ENCODE peak calls at places on chromosome 21, in five cellular contexts. E is mammary epithelial cell, R is progenitor cell of endocrine pancreas, V is HFF-Myc, Q is cardiac fibroblast. U is an unnamed sample.

GRCh38 chr21:18298228-18298627 is 53.6 kb downstream of the CHODL start:
- DNase-seq in E (no peak), R (no peak), V (no peak), Q (no peak), U (no peak)

GRCh38 chr21:45390831-45391742 is 13.9 kb upstream of the COL18A1 start:
- DNase-seq in E (no peak), R (no peak), V (no peak), Q (no peak), U (peak)

GRCh38 chr21:37503848-37504467 is 137.4 kb downstream of the DYRK1A start:
- DNase-seq in E (no peak), R (no peak), V (peak), Q (peak), U (no peak)

GRCh38 chr21:44416193-44416592 is 39.1 kb upstream of the LRRC3 start:
- DNase-seq in E (no peak), R (no peak), V (no peak), Q (no peak), U (no peak)

GRCh38 chr21:44773291-44773932 is 28.2 kb downstream of the UBE2G2 start:
- DNase-seq in E (no peak), R (no peak), V (no peak), Q (no peak), U (no peak)

GRCh38 chr21:35203093-35204021 is 154.3 kb upstream of the RUNX1 start:
- DNase-seq in E (no peak), R (no peak), V (no peak), Q (peak), U (no peak)

GRCh38 chr21:36117276-36117675 is 17.6 kb upstream of the CBR3 start:
- DNase-seq in E (no peak), R (no peak), V (no peak), Q (no peak), U (no peak)

GRCh38 chr21:37000381-37000780 is 6.1 kb upstream of the RIPPLY3 start:
- DNase-seq in E (no peak), R (no peak), V (no peak), Q (no peak), U (no peak)

GRCh38 chr21:36589352-36589971 is 109.5 kb upstream of the SIM2 start:
- DNase-seq in E (no peak), R (no peak), V (peak), Q (peak), U (no peak)

GRCh38 chr21:35529141-35529863 is 480.2 kb upstream of the RUNX1 start:
- DNase-seq in E (no peak), R (no peak), V (no peak), Q (peak), U (no peak)

GRCh38 chr21:39633770-39634181 is 21.0 kb downstream of the B3GALT5 start:
- DNase-seq in E (peak), R (no peak), V (peak), Q (peak), U (no peak)

GRCh38 chr21:32826317-32827167 is 55.0 kb upstream of the PAXBP1 start:
- DNase-seq in E (peak), R (no peak), V (peak), Q (peak), U (no peak)

GRCh38 chr21:39860600-39860999 is 6.6 kb upstream of the PCP4 start:
- DNase-seq in E (no peak), R (no peak), V (no peak), Q (no peak), U (no peak)

GRCh38 chr21:35099310-35099709 is 50.2 kb upstream of the RUNX1 start:
- DNase-seq in E (no peak), R (no peak), V (no peak), Q (no peak), U (no peak)

GRCh38 chr21:35428041-35428400 is 378.9 kb upstream of the RUNX1 start:
- DNase-seq in E (no peak), R (no peak), V (no peak), Q (peak), U (no peak)

GRCh38 chr21:34878501-34878900 is 170.6 kb downstream of the RUNX1 start:
- DNase-seq in E (no peak), R (no peak), V (no peak), Q (no peak), U (no peak)

GRCh38 chr21:38805282-38806152 is at the start of gene ETS2:
- DNase-seq in E (peak), R (peak), V (peak), Q (peak), U (peak)

GRCh38 chr21:35658242-35658641 is 402.1 kb downstream of the SETD4 start:
- DNase-seq in E (peak), R (no peak), V (peak), Q (peak), U (no peak)

GRCh38 chr21:39715804-39716397 is 29.1 kb upstream of the IGSF5 start:
- DNase-seq in E (peak), R (peak), V (no peak), Q (peak), U (peak)

GRCh38 chr21:45427331-45428271 is 22.6 kb downstream of the COL18A1 start:
- DNase-seq in E (peak), R (no peak), V (peak), Q (peak), U (no peak)

GRCh38 chr21:33399821-33400220 is 3.4 kb upstream of the IFNGR2 start:
- DNase-seq in E (no peak), R (no peak), V (no peak), Q (no peak), U (no peak)

GRCh38 chr21:33022828-33023573 is 2.7 kb upstream of the OLIG2 start:
- DNase-seq in E (no peak), R (no peak), V (no peak), Q (no peak), U (no peak)

GRCh38 chr21:34061983-34062382 is 11.4 kb upstream of the MRPS6 start:
- DNase-seq in E (no peak), R (no peak), V (no peak), Q (peak), U (no peak)

GRCh38 chr21:38590449-38590848 is 92.2 kb upstream of the ERG start:
- DNase-seq in E (no peak), R (no peak), V (no peak), Q (no peak), U (no peak)

GRCh38 chr21:14376854-14377253 is 6.1 kb downstream of the HSPA13 start:
- DNase-seq in E (no peak), R (no peak), V (no peak), Q (no peak), U (no peak)

GRCh38 chr21:17725339-17725738 is 93.8 kb downstream of the C21orf91 start:
- DNase-seq in E (no peak), R (no peak), V (no peak), Q (no peak), U (no peak)

GRCh38 chr21:14403681-14404318 is 20.9 kb upstream of the HSPA13 start:
- DNase-seq in E (peak), R (no peak), V (peak), Q (peak), U (no peak)

GRCh38 chr21:39314155-39315027 is 959 bp upstream of the BRWD1 start:
- DNase-seq in E (peak), R (peak), V (no peak), Q (peak), U (peak)

GRCh38 chr21:40685121-40685630 is 161.8 kb downstream of the DSCAM start:
- DNase-seq in E (no peak), R (no peak), V (no peak), Q (no peak), U (no peak)

GRCh38 chr21:45308211-45309068 is 20.7 kb upstream of the POFUT2 start:
- DNase-seq in E (no peak), R (no peak), V (no peak), Q (peak), U (no peak)

GRCh38 chr21:8993943-8994639 is 1527.3 kb upstream of the TPTE start:
- DNase-seq in E (no peak), R (no peak), V (no peak), Q (no peak), U (no peak)

GRCh38 chr21:30391615-30392014 is 4.2 kb upstream of the KRTAP13-1 start:
- DNase-seq in E (no peak), R (no peak), V (no peak), Q (no peak), U (no peak)

GRCh38 chr21:20040768-20041167 is 957.4 kb upstream of the NCAM2 start:
- DNase-seq in E (no peak), R (no peak), V (no peak), Q (no peak), U (no peak)
- TF ChIP-seq CTCF in E (no peak), R (peak), V (no peak), Q (no peak), U (no peak)

GRCh38 chr21:22965455-22966125 is 1967.4 kb downstream of the NCAM2 start:
- DNase-seq in E (no peak), R (no peak), V (no peak), Q (no peak), U (no peak)
- TF ChIP-seq CTCF in E (no peak), R (no peak), V (no peak), Q (no peak), U (no peak)

DNA sequence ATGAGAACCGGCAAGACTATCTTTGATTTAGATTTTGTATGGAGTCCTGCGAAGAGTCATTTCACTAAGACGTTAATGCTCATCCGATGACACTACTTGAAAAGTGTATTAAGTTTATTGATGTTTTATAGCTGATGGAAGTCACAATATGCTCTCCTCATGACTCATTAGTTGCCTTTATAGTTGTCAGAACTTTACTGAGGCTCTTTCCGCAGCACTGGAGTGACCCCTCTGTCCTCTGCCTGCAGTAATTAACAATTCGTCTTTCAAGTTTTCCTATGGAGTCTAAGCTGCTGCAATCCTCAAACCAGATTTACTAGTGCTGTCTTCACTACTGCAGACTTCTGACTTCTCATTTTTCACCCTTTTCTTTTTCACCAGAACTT is 853 bp downstream of the USP16 start:
- DNase-seq in E (peak), R (no peak), V (no peak), Q (peak), U (no peak)
- TF ChIP-seq CTCF in E (no peak), R (no peak), V (no peak), Q (no peak), U (no peak)

DNA sequence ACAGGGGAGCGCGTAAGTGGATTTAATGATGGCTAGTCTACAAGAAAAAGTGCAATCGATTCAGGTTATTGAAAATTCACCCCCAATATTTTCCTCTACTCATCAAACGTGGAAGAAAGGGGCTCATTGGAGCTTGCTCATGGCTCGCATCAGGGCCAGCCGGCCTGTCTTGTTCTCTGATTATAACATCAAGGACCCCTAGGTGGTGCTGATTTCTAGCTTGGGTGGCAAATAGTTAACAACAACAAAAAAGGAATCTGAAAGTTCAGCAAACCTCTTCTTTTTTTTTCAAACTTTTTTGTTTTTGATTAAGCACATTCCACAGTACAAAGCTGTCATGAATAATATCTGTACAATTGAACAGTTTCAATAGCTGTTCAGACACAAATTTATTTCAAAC is 35.8 kb upstream of the SOD1 start:
- DNase-seq in E (no peak), R (no peak), V (no peak), Q (no peak), U (no peak)
- TF ChIP-seq CTCF in E (no peak), R (peak), V (no peak), Q (no peak), U (no peak)

GRCh38 chr21:15894596-15894995 is 164.8 kb downstream of the USP25 start:
- DNase-seq in E (no peak), R (no peak), V (no peak), Q (peak), U (no peak)
- TF ChIP-seq CTCF in E (peak), R (peak), V (peak), Q (peak), U (peak)

DNA sequence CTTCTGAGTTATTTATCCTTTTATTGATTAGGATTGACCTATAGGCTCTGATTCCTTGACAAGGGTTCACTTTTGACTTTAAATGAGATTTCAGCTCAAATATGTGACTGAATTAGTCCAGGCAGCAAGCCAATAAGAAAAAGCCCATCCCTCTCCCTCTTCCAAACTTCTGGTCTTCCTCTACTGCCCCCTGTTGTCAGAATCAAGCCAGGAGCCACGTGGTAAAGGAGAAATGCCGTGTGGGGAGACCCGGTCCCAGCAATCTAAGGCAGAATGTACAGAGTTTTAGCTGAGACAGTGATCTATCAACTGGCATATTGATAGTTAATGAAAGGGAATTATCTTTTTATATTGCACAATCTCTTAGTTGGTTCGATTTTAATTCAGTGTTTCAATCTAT is 5.2 kb downstream of the ADAMTS5 start:
- DNase-seq in E (no peak), R (no peak), V (no peak), Q (no peak), U (no peak)
- TF ChIP-seq CTCF in E (peak), R (peak), V (peak), Q (peak), U (no peak)

DNA sequence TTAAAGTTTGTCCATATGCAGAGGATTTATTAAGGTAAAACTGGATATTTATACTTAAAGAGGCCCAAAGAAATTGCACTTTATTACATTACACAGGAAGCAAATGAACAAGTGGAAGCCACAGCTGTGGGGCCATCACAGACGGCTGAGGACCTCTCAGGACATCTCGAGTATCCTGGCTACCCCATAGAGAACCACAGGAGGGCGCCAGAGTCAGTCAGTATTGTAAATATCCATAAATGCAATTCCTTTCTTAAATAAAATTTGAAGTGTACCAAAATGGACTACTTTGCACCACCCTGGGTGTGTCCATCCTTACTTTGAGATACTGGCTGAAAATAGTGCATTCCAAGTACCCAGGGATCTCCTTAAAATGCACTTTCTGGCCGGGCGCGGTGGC is 257.2 kb downstream of the MRPL39 start:
- DNase-seq in E (no peak), R (no peak), V (no peak), Q (peak), U (no peak)
- TF ChIP-seq CTCF in E (no peak), R (peak), V (peak), Q (peak), U (no peak)

DNA sequence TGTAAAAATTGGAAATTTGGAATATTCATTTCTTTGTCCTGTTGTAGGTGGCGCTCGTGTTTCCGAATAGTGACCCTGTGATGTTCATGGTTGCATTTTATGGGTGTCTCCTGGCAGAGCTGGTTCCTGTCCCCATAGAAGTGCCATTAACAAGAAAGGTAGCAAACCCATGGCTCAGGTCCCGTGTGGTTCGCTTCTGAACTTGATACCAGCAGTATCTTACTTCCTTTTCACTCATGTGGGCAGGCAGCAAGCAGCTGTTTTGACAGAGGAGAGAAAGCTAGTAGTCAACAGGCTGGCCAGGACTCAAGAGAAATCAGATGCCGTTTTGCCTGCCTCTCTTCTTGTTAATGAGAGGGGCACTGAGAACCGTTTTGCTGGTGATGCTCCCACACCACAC is 72.8 kb downstream of the S100B start:
- DNase-seq in E (no peak), R (no peak), V (no peak), Q (no peak), U (no peak)
- TF ChIP-seq CTCF in E (no peak), R (no peak), V (no peak), Q (no peak), U (no peak)

DNA sequence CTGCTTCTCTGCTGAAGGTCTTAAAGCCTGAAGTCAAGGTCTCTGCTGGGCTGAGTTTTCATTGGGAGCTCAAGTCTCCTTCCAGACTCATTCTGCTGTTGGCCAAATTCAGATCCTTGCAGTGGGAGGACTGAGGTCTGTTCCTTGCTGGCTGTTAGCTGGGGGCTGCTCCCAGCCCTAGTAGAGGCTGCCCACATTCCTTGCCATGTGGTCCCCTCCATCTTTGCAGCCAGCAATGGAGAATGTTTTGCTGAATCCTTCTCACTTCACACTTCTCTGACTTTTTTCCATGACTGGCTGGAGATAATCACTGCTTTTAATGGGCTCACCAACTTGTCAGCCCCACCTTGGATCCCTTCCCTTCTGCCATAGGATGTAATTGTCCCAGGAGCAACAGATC is 33.2 kb downstream of the UBASH3A start:
- DNase-seq in E (no peak), R (no peak), V (no peak), Q (no peak), U (no peak)
- TF ChIP-seq CTCF in E (no peak), R (no peak), V (no peak), Q (no peak), U (no peak)

U was measured in mesothelial cell of epicardium.